ENCODE peak calls at places on chromosomes 2 and 18, in five cellular contexts. O is IMR-90, H is H9, N is neuronal stem cell, J is H1. E is an unnamed sample.

GRCh38 chr18:45764000-45764686 is 40.2 kb downstream of the SLC14A1 start:
- DNase-seq in J (no peak), H (no peak), N (no peak), O (peak), E (no peak)

GRCh38 chr2:32947484-32948143 is 861 bp downstream of the LTBP1 start:
- DNase-seq in N (peak), H (peak), O (peak), J (peak), E (peak)

GRCh38 chr2:224449212-224450147 is 47.6 kb upstream of the FAM124B start:
- DNase-seq in O (no peak), H (no peak), J (no peak), N (no peak), E (peak)

GRCh38 chr18:77433076-77433475 is 183.4 kb downstream of the GALR1 start:
- DNase-seq in O (no peak), J (no peak), H (no peak), N (no peak), E (no peak)

GRCh38 chr2:39411186-39411944 is 25.7 kb downstream of the MAP4K3 start:
- DNase-seq in O (peak), N (no peak), H (no peak), J (no peak), E (peak)

GRCh38 chr18:23311346-23312103 is 141.6 kb upstream of the RIOK3 start:
- DNase-seq in H (no peak), O (peak), N (no peak), J (no peak), E (no peak)

GRCh38 chr2:137969418-137969765 is 5.1 kb downstream of the HNMT start:
- DNase-seq in H (no peak), O (peak), J (no peak), N (no peak), E (no peak)

GRCh38 chr18:58005036-58005435 is 39.0 kb upstream of the NEDD4L start:
- DNase-seq in J (no peak), H (no peak), N (no peak), O (peak), E (no peak)

GRCh38 chr2:186968277-186968676 is 119.3 kb upstream of the ZSWIM2 start:
- DNase-seq in J (no peak), H (no peak), N (no peak), O (no peak), E (no peak)

GRCh38 chr2:168233166-168233565 is 14.2 kb downstream of the STK39 start:
- DNase-seq in O (no peak), J (no peak), N (no peak), H (no peak), E (no peak)

GRCh38 chr2:141611143-141611571 is 519.7 kb downstream of the LRP1B start:
- DNase-seq in J (no peak), H (no peak), O (peak), N (no peak), E (peak)

GRCh38 chr18:71919211-71919610 is 624.9 kb downstream of the CBLN2 start:
- DNase-seq in H (no peak), N (no peak), J (no peak), O (no peak), E (no peak)

GRCh38 chr2:9057939-9058761 is 54.7 kb upstream of the MBOAT2 start:
- DNase-seq in N (no peak), J (no peak), H (no peak), O (peak), E (peak)

GRCh38 chr2:48412409-48413259 is 117.3 kb upstream of the STON1 start:
- DNase-seq in O (no peak), H (no peak), N (no peak), J (no peak), E (no peak)

GRCh38 chr2:230919681-230920080 is 5.4 kb downstream of the GPR55 start:
- DNase-seq in N (no peak), J (no peak), O (no peak), H (no peak), E (no peak)

GRCh38 chr2:200319587-200320337 is 13.3 kb downstream of the SPATS2L start:
- DNase-seq in J (no peak), O (peak), H (no peak), N (no peak), E (peak)

GRCh38 chr2:10523406-10524189 is 75.5 kb upstream of the ODC1 start:
- DNase-seq in O (no peak), J (no peak), H (no peak), N (no peak), E (no peak)

DNA sequence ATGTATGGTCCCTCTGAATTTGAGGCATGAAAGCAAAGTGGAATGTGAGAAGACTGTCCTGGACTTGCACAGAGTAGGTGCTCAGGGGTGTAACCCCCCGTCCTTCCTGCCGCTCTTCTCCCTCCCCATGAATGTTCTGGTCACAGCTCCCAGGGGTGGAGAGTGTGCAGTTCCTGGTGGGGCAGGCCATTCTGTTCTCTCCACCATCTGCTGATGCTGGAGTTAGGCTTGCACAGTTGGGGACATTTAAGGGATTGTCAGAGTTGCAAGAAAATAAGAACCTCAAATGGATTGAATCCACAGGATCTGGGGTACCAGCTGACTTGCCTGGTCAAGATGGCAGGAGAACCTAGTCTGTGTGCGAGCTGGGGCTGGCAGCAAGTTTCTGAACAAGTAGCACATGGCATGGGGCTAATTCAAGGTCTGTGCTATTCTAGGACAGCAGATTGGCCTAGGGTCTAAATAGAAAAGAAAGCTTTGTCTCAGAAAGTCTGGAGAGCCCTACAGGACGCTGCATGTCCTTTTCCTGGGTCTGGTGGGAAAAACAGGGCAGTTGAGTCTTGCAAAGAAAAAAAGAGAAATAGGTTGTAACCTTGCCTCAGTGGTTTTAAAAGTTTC is 60.8 kb upstream of the TXNDC2 start:
- DNase-seq in N (no peak), J (no peak), O (no peak), H (no peak), E (no peak)
- H2BK15ac ChIP-seq in N (no peak), J (no peak), O (peak), H (no peak), E (no peak)

GRCh38 chr2:88003074-88003755 is 13.1 kb downstream of the RNU2-63P start:
- DNase-seq in O (no peak), J (peak), N (no peak), H (peak), E (peak)
- H2BK15ac ChIP-seq in O (no peak), J (no peak), N (peak), H (no peak), E (no peak)

GRCh38 chr18:73943763-73944162 is 203.9 kb downstream of the FBXO15 start:
- DNase-seq in N (no peak), H (no peak), J (no peak), O (no peak), E (no peak)
- H2BK15ac ChIP-seq in N (no peak), H (no peak), J (no peak), O (no peak), E (no peak)

GRCh38 chr2:28377984-28378678 is 14.5 kb upstream of the FOSL2 start:
- DNase-seq in N (no peak), O (no peak), J (no peak), H (no peak), E (no peak)
- H2BK15ac ChIP-seq in N (peak), O (no peak), J (no peak), H (no peak), E (no peak)

GRCh38 chr2:42976400-42976799 is 184.0 kb upstream of the HAAO start:
- DNase-seq in N (no peak), H (no peak), J (no peak), O (no peak), E (no peak)
- H2BK15ac ChIP-seq in N (no peak), H (no peak), J (no peak), O (peak), E (no peak)

GRCh38 chr18:44678725-44679055 is 2.0 kb upstream of the SETBP1 start:
- DNase-seq in H (no peak), J (no peak), N (no peak), O (no peak), E (peak)

GRCh38 chr18:44681039-44681595 is 429 bp downstream of the SETBP1 start:
- DNase-seq in N (no peak), O (no peak), J (no peak), H (no peak), E (no peak)

GRCh38 chr18:44679056-44679911 is 1.4 kb upstream of the SETBP1 start:
- DNase-seq in H (peak), N (peak), O (peak), J (peak), E (peak)

GRCh38 chr18:44680271-44681038 is at the start of gene SETBP1:
- DNase-seq in H (peak), O (peak), J (peak), N (peak), E (peak)

GRCh38 chr18:44679912-44680270 is 797 bp upstream of the SETBP1 start:
- DNase-seq in N (no peak), O (peak), J (peak), H (peak), E (peak)
- H2BK15ac ChIP-seq in N (no peak), O (no peak), J (no peak), H (no peak), E (peak)

GRCh38 chr2:241215421-241215820 is 26.9 kb downstream of the ANO7 start:
- DNase-seq in O (no peak), N (no peak), H (no peak), J (no peak), E (no peak)

GRCh38 chr2:241219030-241219382 is 30.5 kb downstream of the ANO7 start:
- DNase-seq in N (no peak), H (no peak), J (no peak), O (no peak), E (no peak)

GRCh38 chr2:241216211-241216761 is 27.8 kb downstream of the ANO7 start:
- DNase-seq in J (no peak), O (no peak), H (no peak), N (no peak), E (peak)

GRCh38 chr2:241218131-241219029 is 29.9 kb downstream of the ANO7 start:
- DNase-seq in J (peak), N (peak), H (peak), O (peak), E (peak)

GRCh38 chr2:241217320-241218031 is 29.0 kb downstream of the ANO7 start:
- DNase-seq in H (peak), J (peak), N (peak), O (peak), E (peak)
- H2BK15ac ChIP-seq in H (no peak), J (peak), N (peak), O (no peak), E (no peak)

E was measured in mesendoderm.